ENCODE peak calls at places on chromosomes 3 and 15, in eight cellular contexts. C is HTR-8/SVneo, J is NCI-H2171, Z is NCI-H1092 treated with DMSO at 0.1 percent for 48 hours, Q is lower lobe of right lung, O is Right ventricle myocardium superior, X is Right ventricle myocardium inferior, I is Kasumi-1. T is an unnamed sample.

GRCh38 chr3:72746412-72747411 is 101.5 kb downstream of the SHQ1 start:
- DNase-seq in C (no peak), J (no peak), Z (no peak), Q (no peak), O (no peak), X (no peak), I (no peak), T (no peak)

GRCh38 chr3:18572809-18573208 is 147.7 kb upstream of the SATB1 start:
- DNase-seq in C (no peak), J (no peak), Z (no peak), Q (no peak), O (no peak), X (no peak), I (no peak), T (no peak)

GRCh38 chr15:72902245-72902928 is 118.8 kb upstream of the ADPGK start:
- DNase-seq in C (peak; percentile 23), J (no peak), Z (no peak), Q (peak; percentile 52), O (peak; percentile 84), X (peak; percentile 85), I (no peak), T (no peak)

GRCh38 chr15:98983333-98983732 is 24.3 kb downstream of the PGPEP1L start:
- DNase-seq in C (peak; percentile 74), J (no peak), Z (peak; percentile 18), Q (no peak), O (no peak), X (no peak), I (no peak), T (no peak)

GRCh38 chr3:72797773-72798543 is 50.3 kb downstream of the SHQ1 start:
- DNase-seq in C (no peak), J (peak; percentile 20), Z (peak; percentile 93), Q (no peak), O (peak; percentile 67), X (no peak), I (no peak), T (no peak)

GRCh38 chr3:59653405-59654119 is 603.7 kb upstream of the CFAP20DC start:
- DNase-seq in C (no peak), J (no peak), Z (no peak), Q (no peak), O (no peak), X (no peak), I (no peak), T (no peak)

GRCh38 chr3:103991461-103992115 is 1375.1 kb upstream of the ALCAM start:
- DNase-seq in C (peak; percentile 3), J (no peak), Z (no peak), Q (no peak), O (no peak), X (no peak), I (no peak), T (no peak)

GRCh38 chr15:68417897-68418296 is 14.1 kb downstream of the ITGA11 start:
- DNase-seq in C (no peak), J (no peak), Z (no peak), Q (no peak), O (no peak), X (no peak), I (no peak), T (no peak)

GRCh38 chr3:145716519-145716918 is 444.5 kb downstream of the PLOD2 start:
- DNase-seq in C (no peak), J (no peak), Z (no peak), Q (no peak), O (no peak), X (no peak), I (no peak), T (no peak)

GRCh38 chr15:85771781-85772445 is 22.8 kb downstream of the KLHL25 start:
- DNase-seq in C (no peak), J (no peak), Z (no peak), Q (peak; percentile 74), O (peak; percentile 78), X (peak; percentile 80), I (no peak), T (no peak)

GRCh38 chr3:76044601-76045600 is 259.6 kb upstream of the ZNF717 start:
- DNase-seq in C (no peak), J (no peak), Z (peak; percentile 0), Q (no peak), O (no peak), X (no peak), I (peak; percentile 54), T (no peak)

GRCh38 chr3:57179580-57180410 is 14.6 kb upstream of the IL17RD start:
- DNase-seq in C (no peak), J (no peak), Z (peak; percentile 33), Q (no peak), O (no peak), X (no peak), I (peak; percentile 68), T (no peak)

GRCh38 chr3:168801792-168802191 is 706.1 kb upstream of the GOLIM4 start:
- DNase-seq in C (peak; percentile 35), J (no peak), Z (no peak), Q (no peak), O (no peak), X (no peak), I (no peak), T (no peak)

GRCh38 chr3:81425198-81425868 is 336.1 kb downstream of the GBE1 start:
- DNase-seq in C (no peak), J (no peak), Z (no peak), Q (no peak), O (no peak), X (no peak), I (no peak), T (no peak)

GRCh38 chr3:11810276-11810675 is 36.4 kb downstream of the TAMM41 start:
- DNase-seq in C (no peak), J (no peak), Z (no peak), Q (no peak), O (no peak), X (no peak), I (no peak), T (no peak)

GRCh38 chr15:100189849-100190248 is 151.9 kb downstream of the ADAMTS17 start:
- DNase-seq in C (no peak), J (no peak), Z (no peak), Q (no peak), O (no peak), X (no peak), I (no peak), T (no peak)

GRCh38 chr15:89673162-89673506 is 6.0 kb downstream of the PLIN1 start:
- DNase-seq in C (peak; percentile 26), J (no peak), Z (peak; percentile 31), Q (no peak), O (no peak), X (no peak), I (peak; percentile 13), T (no peak)

GRCh38 chr3:188529228-188529627 is 375.3 kb downstream of the LPP start:
- DNase-seq in C (no peak), J (no peak), Z (no peak), Q (no peak), O (no peak), X (no peak), I (no peak), T (no peak)

GRCh38 chr3:196080517-196080841 is 1.4 kb downstream of the TFRC start:
- DNase-seq in C (no peak), J (no peak), Z (no peak), Q (no peak), O (no peak), X (no peak), I (no peak), T (no peak)

GRCh38 chr15:80474751-80475295 is 70.6 kb downstream of the ARNT2 start:
- DNase-seq in C (no peak), J (no peak), Z (no peak), Q (no peak), O (no peak), X (no peak), I (no peak), T (no peak)

GRCh38 chr3:152834354-152835310 is at the start of gene P2RY1:
- DNase-seq in C (peak; percentile 39), J (peak; percentile 15), Z (no peak), Q (peak; percentile 84), O (peak; percentile 80), X (peak; percentile 80), I (peak; percentile 91), T (no peak)

GRCh38 chr15:77544162-77544561 is 88.5 kb downstream of the LINGO1 start:
- DNase-seq in C (no peak), J (no peak), Z (no peak), Q (no peak), O (peak; percentile 39), X (no peak), I (no peak), T (no peak)

GRCh38 chr15:52100807-52101206 is 11.8 kb downstream of the BCL2L10 start:
- DNase-seq in C (no peak), J (no peak), Z (no peak), Q (peak; percentile 82), O (peak; percentile 91), X (peak; percentile 89), I (peak; percentile 52), T (no peak)

GRCh38 chr15:83430436-83430835 is 16.7 kb upstream of the SH3GL3 start:
- DNase-seq in C (no peak), J (no peak), Z (no peak), Q (no peak), O (no peak), X (no peak), I (no peak), T (no peak)

GRCh38 chr3:171183042-171183441 is 156.5 kb upstream of the SLC2A2 start:
- DNase-seq in C (no peak), J (no peak), Z (no peak), Q (no peak), O (no peak), X (no peak), I (peak; percentile 20), T (no peak)

GRCh38 chr3:37014620-37015019 is 21.3 kb downstream of the MLH1 start:
- DNase-seq in C (no peak), J (no peak), Z (no peak), Q (no peak), O (peak; percentile 84), X (peak; percentile 69), I (no peak), T (no peak)

GRCh38 chr3:113167929-113168771 is 43.2 kb upstream of the BOC start:
- DNase-seq in C (no peak), J (peak; percentile 72), Z (peak; percentile 99), Q (no peak), O (no peak), X (no peak), I (no peak), T (no peak)

GRCh38 chr3:18379647-18380046 is 45.5 kb downstream of the SATB1 start:
- DNase-seq in C (no peak), J (no peak), Z (no peak), Q (no peak), O (no peak), X (no peak), I (no peak), T (no peak)

GRCh38 chr3:108060331-108060730 is 30.5 kb downstream of the CD47 start:
- DNase-seq in C (no peak), J (no peak), Z (no peak), Q (no peak), O (no peak), X (no peak), I (no peak), T (no peak)

T was measured in SK-N-MC.